ENCODE peak calls at places on chromosomes 4 and X, in eight cellular contexts. C, N, X, J, F, H, U and W are unnamed samples.

GRCh38 chr4:102620697-102621497 is 119.7 kb downstream of the NFKB1 start:
- DNase-seq in C (peak; percentile 78), N (peak; percentile 5), X (peak; percentile 41), J (no peak), F (peak; percentile 76), H (no peak), U (peak; percentile 71), W (peak; percentile 28)

GRCh38 chr4:73045894-73046293 is 23.6 kb downstream of the COX18 start:
- DNase-seq in C (no peak), N (no peak), X (no peak), J (no peak), F (no peak), H (no peak), U (no peak), W (no peak)

GRCh38 chrX:147550217-147550616 is 361.5 kb upstream of the FMR1 start:
- DNase-seq in C (peak; percentile 11), N (peak; percentile 45), X (no peak), J (no peak), F (peak; percentile 82), H (no peak), U (no peak), W (no peak)

GRCh38 chr4:71231753-71232420 is 106.9 kb upstream of the SLC4A4 start:
- DNase-seq in C (no peak), N (no peak), X (no peak), J (no peak), F (no peak), H (no peak), U (no peak), W (no peak)

GRCh38 chr4:137032242-137032641 is 500.1 kb downstream of the PCDH18 start:
- DNase-seq in C (no peak), N (peak; percentile 9), X (no peak), J (no peak), F (no peak), H (no peak), U (no peak), W (no peak)

GRCh38 chrX:19544693-19545305 is 29.5 kb upstream of the MAP3K15 start:
- DNase-seq in C (peak; percentile 76), N (peak; percentile 9), X (peak; percentile 69), J (peak; percentile 0), F (peak; percentile 83), H (no peak), U (peak; percentile 36), W (peak; percentile 47)

GRCh38 chr4:26261400-26261799 is 59.4 kb upstream of the RBPJ start:
- DNase-seq in C (no peak), N (no peak), X (no peak), J (no peak), F (no peak), H (no peak), U (no peak), W (no peak)

GRCh38 chr4:25654031-25654970 is 1.4 kb upstream of the SLC34A2 start:
- DNase-seq in C (no peak), N (no peak), X (no peak), J (no peak), F (no peak), H (no peak), U (no peak), W (no peak)

GRCh38 chrX:100381613-100382012 is 28.5 kb downstream of the PCDH19 start:
- DNase-seq in C (no peak), N (no peak), X (no peak), J (no peak), F (no peak), H (no peak), U (peak; percentile 68), W (no peak)

GRCh38 chr4:145882594-145882993 is 56.0 kb downstream of the ZNF827 start:
- DNase-seq in C (no peak), N (no peak), X (no peak), J (no peak), F (no peak), H (peak; percentile 70), U (no peak), W (no peak)

GRCh38 chr4:138512766-138513165 is 270.6 kb upstream of the SLC7A11 start:
- DNase-seq in C (no peak), N (no peak), X (no peak), J (no peak), F (peak; percentile 5), H (no peak), U (no peak), W (no peak)

GRCh38 chr4:6618386-6619115 is 21.9 kb upstream of the MRFAP1 start:
- DNase-seq in C (no peak), N (no peak), X (no peak), J (no peak), F (no peak), H (no peak), U (no peak), W (no peak)

GRCh38 chr4:121597346-121597934 is 99.3 kb downstream of the ANXA5 start:
- DNase-seq in C (peak; percentile 19), N (no peak), X (no peak), J (no peak), F (no peak), H (no peak), U (peak; percentile 91), W (no peak)

GRCh38 chr4:3178351-3178750 is 70.6 kb upstream of the MSANTD1 start:
- DNase-seq in C (no peak), N (no peak), X (no peak), J (no peak), F (no peak), H (no peak), U (no peak), W (no peak)

GRCh38 chrX:48919947-48920712 is 1.3 kb upstream of the PIM2 start:
- DNase-seq in C (no peak), N (no peak), X (no peak), J (no peak), F (no peak), H (no peak), U (no peak), W (no peak)